ENCODE peak calls at places on chromosome 2, in six cellular contexts. Q is K562, I is endothelial cell of umbilical vein, Y is GM23338, P is PC-9, U is mammary epithelial cell. F is an unnamed sample.

GRCh38 chr2:160045703-160046210 is 16.7 kb downstream of the PLA2R1 start:
- DNase-seq in Q (no peak), U (no peak), P (no peak), Y (no peak), I (no peak), F (no peak)

GRCh38 chr2:150672311-150672710 is 184.8 kb upstream of the RND3 start:
- DNase-seq in U (no peak), Q (no peak), I (no peak), P (no peak), Y (no peak), F (no peak)

GRCh38 chr2:233053928-233054774 is 6.0 kb upstream of the INPP5D start:
- DNase-seq in Y (peak; percentile 85), I (peak; percentile 34), Q (peak; percentile 84), U (peak; percentile 35), P (no peak), F (peak; percentile 64)

GRCh38 chr2:12284487-12284886 is 432.2 kb upstream of the TRIB2 start:
- DNase-seq in I (no peak), U (peak; percentile 84), Q (no peak), P (peak; percentile 89), Y (no peak), F (no peak)

GRCh38 chr2:53987336-53987921 is 16.6 kb upstream of the PSME4 start:
- DNase-seq in I (peak; percentile 82), P (peak; percentile 94), Y (no peak), U (peak; percentile 40), Q (no peak), F (peak; percentile 62)

GRCh38 chr2:17892726-17893534 is 14.5 kb downstream of the KCNS3 start:
- DNase-seq in U (no peak), I (no peak), Y (peak; percentile 30), Q (no peak), P (peak; percentile 77), F (no peak)

GRCh38 chr2:133642831-133643230 is 74.6 kb upstream of the NCKAP5 start:
- DNase-seq in U (no peak), I (no peak), Q (no peak), Y (no peak), P (no peak), F (peak; percentile 19)

GRCh38 chr2:45973426-45973825 is 322.0 kb downstream of the PRKCE start:
- DNase-seq in Q (no peak), U (no peak), P (no peak), I (no peak), Y (no peak), F (no peak)

GRCh38 chr2:140990416-140990815 is 1140.4 kb downstream of the LRP1B start:
- DNase-seq in Q (no peak), Y (no peak), P (no peak), I (no peak), U (peak; percentile 12), F (no peak)

GRCh38 chr2:74513605-74514367 is 464 bp upstream of the TLX2 start:
- DNase-seq in I (peak; percentile 9), Q (no peak), U (no peak), P (no peak), Y (peak; percentile 65), F (no peak)
- TF ChIP-seq EZH2 in I (peak; percentile 89), Q (no peak), U (peak; percentile 86), P (no peak), Y (peak; percentile 92), F (peak; percentile 25)

DNA sequence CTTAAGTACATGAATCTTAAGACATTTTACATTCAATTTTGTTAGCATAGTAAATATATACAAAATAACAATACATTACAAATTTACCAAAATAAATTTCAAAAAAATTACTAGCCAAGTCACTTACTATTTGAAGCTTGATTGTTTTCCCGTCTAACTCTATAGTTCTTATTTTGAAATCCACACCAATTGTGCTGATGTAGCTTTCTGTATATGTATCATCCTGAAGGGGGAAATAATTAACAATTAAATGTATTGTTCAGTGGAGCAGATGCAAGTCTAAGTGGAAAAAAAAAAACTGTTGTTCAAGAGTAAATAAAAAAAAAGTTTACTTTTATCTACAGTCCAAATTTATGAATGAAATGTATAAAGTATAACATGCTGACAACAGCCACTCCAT is 32.1 kb downstream of the RAB1A start:
- DNase-seq in U (no peak), Q (no peak), I (no peak), Y (no peak), P (no peak), F (no peak)
- H3K36me3 ChIP-seq in U (peaks cover 39% of the 10 kb centered on the region), Q (peaks cover 70% of the 10 kb centered on the region), I (peaks cover 10% of the 10 kb centered on the region), Y (peaks cover 9% of the 10 kb centered on the region), P (peaks cover 41% of the 10 kb centered on the region), F (peaks cover 9% of the 10 kb centered on the region)

DNA sequence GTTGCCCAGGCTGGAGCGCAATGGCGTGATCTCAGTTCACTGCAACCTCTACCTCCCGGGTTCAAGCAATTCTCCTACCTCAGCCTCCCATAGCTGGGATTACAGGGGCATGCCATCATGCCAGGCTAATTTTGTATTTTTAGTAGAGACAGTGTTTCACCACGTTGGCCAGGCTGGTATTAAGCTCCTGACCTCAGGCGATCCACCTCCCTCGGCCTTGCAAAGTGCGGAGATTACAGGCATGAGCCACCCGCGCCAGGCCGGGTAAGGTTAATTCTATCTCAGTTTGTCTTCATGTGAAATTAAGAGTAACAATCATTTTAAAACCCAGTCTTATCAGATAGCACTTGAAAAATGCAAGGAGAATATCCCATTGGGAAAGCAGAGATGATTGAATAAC is 1681.7 kb upstream of the DDX18 start:
- DNase-seq in Q (no peak), U (no peak), P (no peak), I (no peak), Y (no peak), F (no peak)
- TF ChIP-seq EZH2 in Q (no peak), U (no peak), P (no peak), I (no peak), Y (no peak), F (no peak)

GRCh38 chr2:20257411-20257810 is 32.5 kb upstream of the SDC1 start:
- DNase-seq in Q (no peak), Y (no peak), P (no peak), I (no peak), U (no peak), F (no peak)
- H3K36me3 ChIP-seq in Q (peaks cover 82% of the 10 kb centered on the region), Y (peaks cover 36% of the 10 kb centered on the region), P (peaks cover 79% of the 10 kb centered on the region), I (peaks cover 24% of the 10 kb centered on the region), U (peaks cover 43% of the 10 kb centered on the region), F (peaks cover 16% of the 10 kb centered on the region)

GRCh38 chr2:134780977-134781376 is 57.4 kb upstream of the ACMSD start:
- DNase-seq in Q (no peak), I (no peak), Y (no peak), P (no peak), U (no peak), F (no peak)

GRCh38 chr2:134776836-134777235 is 58.0 kb upstream of the TMEM163 start:
- DNase-seq in P (no peak), Y (no peak), Q (no peak), U (no peak), I (no peak), F (no peak)

GRCh38 chr2:134774786-134775641 is 56.2 kb upstream of the TMEM163 start:
- DNase-seq in U (peak; percentile 87), P (peak; percentile 70), I (no peak), Y (no peak), Q (no peak), F (no peak)

GRCh38 chr2:134777593-134777992 is 58.8 kb upstream of the TMEM163 start:
- DNase-seq in Y (no peak), U (no peak), I (no peak), Q (no peak), P (no peak), F (no peak)

GRCh38 chr2:134778372-134778771 is 59.6 kb upstream of the TMEM163 start:
- DNase-seq in I (no peak), Q (peak; percentile 20), P (no peak), Y (peak; percentile 38), U (no peak), F (no peak)
- TF ChIP-seq EZH2 in I (no peak), Q (no peak), P (no peak), Y (no peak), U (no peak), F (no peak)